ENCODE peak calls at places on chromosome 18, in nine cellular contexts. J is colonic mucosa, Q is amniotic epithelial cell, E is endothelial cell, U is foreskin melanocyte, K is RCC 7860, C is epithelial cell of esophagus, G is bronchial epithelial cell, W is NCI-H226. S is an unnamed sample.

GRCh38 chr18:32380559-32380958 is 90.1 kb downstream of the GAREM1 start:
- DNase-seq in E (no peak), J (no peak), C (no peak), K (no peak), W (no peak), U (peak; percentile 23), G (no peak), Q (peak; percentile 32), S (no peak)

GRCh38 chr18:3593381-3593903 is 143.5 kb downstream of the TGIF1 start:
- DNase-seq in W (peak; percentile 82), Q (peak; percentile 93), U (peak; percentile 99), C (peak; percentile 77), G (peak; percentile 91), E (peak; percentile 27), J (no peak), K (peak; percentile 86), S (no peak)

GRCh38 chr18:77254711-77255110 is 5.1 kb downstream of the GALR1 start:
- DNase-seq in Q (no peak), U (no peak), C (peak; percentile 41), G (peak; percentile 21), W (no peak), J (no peak), K (no peak), E (no peak), S (no peak)

GRCh38 chr18:65938592-65939372 is 188.0 kb downstream of the CDH7 start:
- DNase-seq in J (peak; percentile 32), W (no peak), K (peak; percentile 27), Q (no peak), C (peak; percentile 79), E (peak; percentile 53), U (peak; percentile 12), G (peak; percentile 86), S (no peak)

GRCh38 chr18:57475903-57476302 is 40.7 kb downstream of the ONECUT2 start:
- DNase-seq in J (no peak), U (no peak), W (no peak), E (peak; percentile 15), G (no peak), C (no peak), Q (no peak), K (no peak), S (no peak)

GRCh38 chr18:26332991-26333390 is 106.7 kb downstream of the TAF4B start:
- DNase-seq in K (no peak), G (no peak), E (no peak), W (no peak), C (no peak), U (no peak), J (no peak), Q (no peak), S (no peak)

GRCh38 chr18:23578067-23578705 is 8.1 kb downstream of the NPC1 start:
- DNase-seq in C (no peak), W (no peak), Q (no peak), U (no peak), E (no peak), J (no peak), G (no peak), K (no peak), S (no peak)

GRCh38 chr18:23226930-23227728 is 91.8 kb downstream of the CABLES1 start:
- DNase-seq in C (peak; percentile 61), W (peak; percentile 77), Q (peak; percentile 92), E (no peak), J (no peak), G (peak; percentile 66), K (peak; percentile 24), U (peak; percentile 68), S (peak; percentile 62)

GRCh38 chr18:59050661-59051057 is 89.0 kb upstream of the SEC11C start:
- DNase-seq in Q (no peak), J (no peak), K (no peak), C (no peak), U (no peak), E (no peak), G (no peak), W (no peak), S (no peak)

GRCh38 chr18:9803698-9804516 is 81.9 kb upstream of the TXNDC2 start:
- DNase-seq in G (no peak), K (no peak), U (no peak), W (no peak), Q (no peak), E (no peak), J (no peak), C (no peak), S (no peak)

GRCh38 chr18:58520964-58521363 is 107.9 kb downstream of the ALPK2 start:
- DNase-seq in Q (no peak), E (no peak), U (no peak), G (peak; percentile 83), J (no peak), K (peak; percentile 53), W (no peak), C (peak; percentile 85), S (no peak)

GRCh38 chr18:2948038-2948437 is 64.9 kb downstream of the LPIN2 start:
- DNase-seq in U (no peak), W (peak; percentile 12), C (peak; percentile 85), K (no peak), Q (peak; percentile 80), G (peak; percentile 82), E (no peak), J (no peak), S (no peak)

GRCh38 chr18:73514449-73514848 is 633.2 kb downstream of the FBXO15 start:
- DNase-seq in J (no peak), E (no peak), G (no peak), U (no peak), Q (no peak), C (no peak), W (no peak), K (no peak), S (no peak)

GRCh38 chr18:55083461-55083860 is 124.2 kb upstream of the CCDC68 start:
- DNase-seq in K (no peak), U (no peak), Q (peak; percentile 45), G (no peak), W (peak; percentile 5), E (no peak), J (no peak), C (no peak), S (no peak)

GRCh38 chr18:69725009-69725408 is 222.7 kb downstream of the CD226 start:
- DNase-seq in K (no peak), E (no peak), U (no peak), J (no peak), C (no peak), Q (no peak), W (no peak), G (no peak), S (no peak)

GRCh38 chr18:63290456-63291200 is 28.9 kb downstream of the BCL2 start:
- DNase-seq in U (no peak), Q (peak; percentile 21), G (no peak), W (no peak), K (no peak), C (no peak), E (no peak), J (no peak), S (no peak)

GRCh38 chr18:26621161-26622026 is 73.0 kb upstream of the KCTD1 start:
- DNase-seq in J (peak; percentile 63), U (peak; percentile 44), G (peak; percentile 30), Q (peak; percentile 30), E (peak; percentile 57), C (peak; percentile 58), W (no peak), K (no peak), S (no peak)